ENCODE peak calls at places on chromosome 10, in six cellular contexts. One of them, this sample, is unnamed. For H3K27me3, the result is how much of the 10 kb centered on the place peaks cover.

GRCh38 chr10:17003151-17003550 is 126.5 kb downstream of the CUBN start:
- DNase-seq in IMR-90: peak
- DNase-seq in ovary: no peak
- DNase-seq in transverse colon: no peak
- DNase-seq in prostate gland: no peak
- DNase-seq in heart left ventricle: no peak
- DNase-seq in this sample: no peak

GRCh38 chr10:29210469-29210868 is 78.4 kb upstream of the LYZL1 start:
- DNase-seq in ovary: no peak
- DNase-seq in IMR-90: no peak
- DNase-seq in transverse colon: no peak
- DNase-seq in prostate gland: no peak
- DNase-seq in heart left ventricle: no peak
- DNase-seq in this sample: no peak

GRCh38 chr10:59997807-59998525 is 91.6 kb upstream of the CCDC6 start:
- DNase-seq in heart left ventricle: no peak
- DNase-seq in IMR-90: no peak
- DNase-seq in transverse colon: peak
- DNase-seq in prostate gland: peak
- DNase-seq in ovary: no peak
- DNase-seq in this sample: no peak

GRCh38 chr10:24360286-24361127 is 151.6 kb downstream of the KIAA1217 start:
- DNase-seq in ovary: peak
- DNase-seq in heart left ventricle: peak
- DNase-seq in IMR-90: peak
- DNase-seq in prostate gland: peak
- DNase-seq in transverse colon: peak
- DNase-seq in this sample: peak

GRCh38 chr10:127973810-127974311 is 67.0 kb downstream of the PTPRE start:
- DNase-seq in transverse colon: no peak
- DNase-seq in ovary: no peak
- DNase-seq in prostate gland: no peak
- DNase-seq in heart left ventricle: no peak
- DNase-seq in IMR-90: no peak
- DNase-seq in this sample: no peak

GRCh38 chr10:90866050-90866598 is 5.7 kb upstream of the RPP30 start:
- DNase-seq in IMR-90: no peak
- DNase-seq in heart left ventricle: no peak
- DNase-seq in prostate gland: no peak
- DNase-seq in ovary: no peak
- DNase-seq in transverse colon: no peak
- DNase-seq in this sample: no peak

GRCh38 chr10:79444243-79445119 is 943 bp downstream of the ZCCHC24 start:
- DNase-seq in ovary: peak
- DNase-seq in transverse colon: peak
- DNase-seq in heart left ventricle: peak
- DNase-seq in IMR-90: peak
- DNase-seq in prostate gland: peak
- DNase-seq in this sample: peak

GRCh38 chr10:129764901-129765663 is 199.0 kb downstream of the EBF3 start:
- DNase-seq in prostate gland: no peak
- DNase-seq in transverse colon: peak
- DNase-seq in IMR-90: no peak
- DNase-seq in heart left ventricle: peak
- DNase-seq in ovary: peak
- DNase-seq in this sample: no peak

GRCh38 chr10:26994743-26995142 is 105.6 kb downstream of the ANKRD26 start:
- DNase-seq in transverse colon: no peak
- DNase-seq in IMR-90: no peak
- DNase-seq in heart left ventricle: no peak
- DNase-seq in ovary: no peak
- DNase-seq in prostate gland: no peak
- DNase-seq in this sample: no peak

GRCh38 chr10:132862485-132863420 is 76.8 kb upstream of the NKX6-2 start:
- DNase-seq in heart left ventricle: peak
- DNase-seq in IMR-90: no peak
- DNase-seq in ovary: peak
- DNase-seq in prostate gland: no peak
- DNase-seq in transverse colon: peak
- DNase-seq in this sample: peak

GRCh38 chr10:118800920-118801319 is 46.1 kb upstream of the CACUL1 start:
- DNase-seq in transverse colon: peak
- DNase-seq in ovary: no peak
- DNase-seq in heart left ventricle: peak
- DNase-seq in IMR-90: no peak
- DNase-seq in prostate gland: peak
- DNase-seq in this sample: peak

GRCh38 chr10:130756651-130757050 is 554.9 kb downstream of the TCERG1L start:
- DNase-seq in heart left ventricle: no peak
- DNase-seq in transverse colon: no peak
- DNase-seq in ovary: no peak
- DNase-seq in prostate gland: no peak
- DNase-seq in IMR-90: no peak
- DNase-seq in this sample: no peak

GRCh38 chr10:118955531-118956252 is 73.8 kb upstream of the NANOS1 start:
- DNase-seq in heart left ventricle: no peak
- DNase-seq in ovary: no peak
- DNase-seq in prostate gland: no peak
- DNase-seq in IMR-90: no peak
- DNase-seq in transverse colon: no peak
- DNase-seq in this sample: no peak

GRCh38 chr10:34514290-34514689 is 300.8 kb downstream of the PARD3 start:
- DNase-seq in prostate gland: no peak
- DNase-seq in IMR-90: no peak
- DNase-seq in heart left ventricle: no peak
- DNase-seq in transverse colon: no peak
- DNase-seq in ovary: no peak
- DNase-seq in this sample: no peak

GRCh38 chr10:96442017-96442643 is 71.6 kb downstream of the TLL2 start:
- DNase-seq in prostate gland: no peak
- DNase-seq in IMR-90: no peak
- DNase-seq in ovary: no peak
- DNase-seq in transverse colon: no peak
- DNase-seq in heart left ventricle: no peak
- DNase-seq in this sample: no peak

GRCh38 chr10:74988055-74988773 is 123.2 kb upstream of the SAMD8 start:
- DNase-seq in ovary: no peak
- DNase-seq in transverse colon: no peak
- DNase-seq in prostate gland: no peak
- DNase-seq in heart left ventricle: no peak
- DNase-seq in IMR-90: peak
- DNase-seq in this sample: no peak

GRCh38 chr10:1594372-1595241 is 142.7 kb downstream of the ADARB2 start:
- DNase-seq in transverse colon: no peak
- DNase-seq in IMR-90: no peak
- DNase-seq in ovary: no peak
- DNase-seq in prostate gland: no peak
- DNase-seq in heart left ventricle: peak
- DNase-seq in this sample: peak

GRCh38 chr10:133218891-133219290 is 11.1 kb upstream of the UTF1 start:
- DNase-seq in ovary: no peak
- DNase-seq in prostate gland: no peak
- DNase-seq in heart left ventricle: no peak
- DNase-seq in IMR-90: no peak
- DNase-seq in transverse colon: no peak
- DNase-seq in this sample: no peak

GRCh38 chr10:100520811-100521210 is 1.1 kb upstream of the SEC31B start:
- DNase-seq in IMR-90: peak
- DNase-seq in heart left ventricle: no peak
- DNase-seq in ovary: no peak
- DNase-seq in transverse colon: no peak
- DNase-seq in prostate gland: no peak
- DNase-seq in this sample: no peak

GRCh38 chr10:52314007-52314821 is at the start of gene DKK1:
- DNase-seq in ovary: no peak
- DNase-seq in prostate gland: peak
- DNase-seq in heart left ventricle: peak
- DNase-seq in transverse colon: peak
- DNase-seq in IMR-90: peak
- DNase-seq in this sample: peak
- TF ChIP-seq POLR2A in ovary: no peak
- TF ChIP-seq POLR2A in prostate gland: peak
- TF ChIP-seq POLR2A in heart left ventricle: no peak
- TF ChIP-seq POLR2A in transverse colon: no peak
- TF ChIP-seq POLR2A in IMR-90: peak
- TF ChIP-seq POLR2A in this sample: no peak

GRCh38 chr10:48703776-48704555 is 19.3 kb downstream of the WDFY4 start:
- DNase-seq in IMR-90: no peak
- DNase-seq in heart left ventricle: no peak
- DNase-seq in ovary: no peak
- DNase-seq in transverse colon: no peak
- DNase-seq in prostate gland: no peak
- DNase-seq in this sample: no peak
- H3K27me3 ChIP-seq in IMR-90: under half
- H3K27me3 ChIP-seq in heart left ventricle: under half
- H3K27me3 ChIP-seq in ovary: under half
- H3K27me3 ChIP-seq in transverse colon: under half
- H3K27me3 ChIP-seq in prostate gland: under half
- H3K27me3 ChIP-seq in this sample: under half

DNA sequence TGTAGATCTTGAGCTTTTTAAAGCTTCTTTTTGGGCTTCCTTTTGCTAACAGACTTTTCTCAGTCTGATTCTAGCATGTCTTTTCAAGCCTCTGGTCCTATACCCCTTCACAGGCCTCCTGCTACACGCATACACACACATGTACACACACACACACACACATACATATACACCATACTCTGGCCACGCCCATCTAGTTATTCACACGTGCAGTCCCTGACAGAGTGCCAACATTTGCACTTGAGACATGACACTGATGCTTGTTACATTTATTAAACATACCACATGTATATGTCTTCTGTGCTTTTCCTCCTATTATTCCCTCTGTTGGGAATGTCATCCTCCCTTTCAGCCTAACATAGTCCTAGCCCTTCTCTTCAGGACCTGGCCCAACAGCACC is 222.2 kb downstream of the ARHGAP12 start:
- DNase-seq in heart left ventricle: no peak
- DNase-seq in IMR-90: no peak
- DNase-seq in transverse colon: no peak
- DNase-seq in ovary: no peak
- DNase-seq in prostate gland: no peak
- DNase-seq in this sample: no peak
- H3K27ac ChIP-seq in heart left ventricle: peak
- H3K27ac ChIP-seq in IMR-90: no peak
- H3K27ac ChIP-seq in transverse colon: peak
- H3K27ac ChIP-seq in ovary: no peak
- H3K27ac ChIP-seq in prostate gland: no peak
- H3K27ac ChIP-seq in this sample: peak

GRCh38 chr10:88991900-88992237 is 1.3 kb downstream of the FAS start:
- DNase-seq in ovary: no peak
- DNase-seq in heart left ventricle: no peak
- DNase-seq in transverse colon: no peak
- DNase-seq in prostate gland: no peak
- DNase-seq in IMR-90: no peak
- DNase-seq in this sample: no peak

GRCh38 chr10:88989423-88989822 is 1.2 kb upstream of the FAS start:
- DNase-seq in prostate gland: no peak
- DNase-seq in transverse colon: no peak
- DNase-seq in heart left ventricle: no peak
- DNase-seq in ovary: no peak
- DNase-seq in IMR-90: no peak
- DNase-seq in this sample: no peak

GRCh38 chr10:88989824-88990527 is 622 bp upstream of the FAS start:
- DNase-seq in transverse colon: no peak
- DNase-seq in IMR-90: peak
- DNase-seq in ovary: no peak
- DNase-seq in prostate gland: peak
- DNase-seq in heart left ventricle: no peak
- DNase-seq in this sample: no peak

GRCh38 chr10:88991161-88991899 is 732 bp downstream of the FAS start:
- DNase-seq in IMR-90: peak
- DNase-seq in heart left ventricle: peak
- DNase-seq in ovary: peak
- DNase-seq in prostate gland: peak
- DNase-seq in transverse colon: peak
- DNase-seq in this sample: peak

GRCh38 chr10:88990528-88991160 is at the start of gene FAS:
- DNase-seq in prostate gland: peak
- DNase-seq in ovary: peak
- DNase-seq in heart left ventricle: peak
- DNase-seq in IMR-90: peak
- DNase-seq in transverse colon: peak
- DNase-seq in this sample: peak
- TF ChIP-seq POLR2A in prostate gland: peak
- TF ChIP-seq POLR2A in ovary: no peak
- TF ChIP-seq POLR2A in heart left ventricle: no peak
- TF ChIP-seq POLR2A in IMR-90: no peak
- TF ChIP-seq POLR2A in transverse colon: peak
- TF ChIP-seq POLR2A in this sample: peak

GRCh38 chr10:8054243-8054497 is 318 bp upstream of the GATA3 start:
- DNase-seq in ovary: no peak
- DNase-seq in prostate gland: peak
- DNase-seq in transverse colon: no peak
- DNase-seq in heart left ventricle: no peak
- DNase-seq in IMR-90: no peak
- DNase-seq in this sample: no peak
- H3K27me3 ChIP-seq in ovary: under half
- H3K27me3 ChIP-seq in prostate gland: under half
- H3K27me3 ChIP-seq in transverse colon: half or more
- H3K27me3 ChIP-seq in heart left ventricle: half or more
- H3K27me3 ChIP-seq in IMR-90: half or more
- H3K27me3 ChIP-seq in this sample: under half

DNA sequence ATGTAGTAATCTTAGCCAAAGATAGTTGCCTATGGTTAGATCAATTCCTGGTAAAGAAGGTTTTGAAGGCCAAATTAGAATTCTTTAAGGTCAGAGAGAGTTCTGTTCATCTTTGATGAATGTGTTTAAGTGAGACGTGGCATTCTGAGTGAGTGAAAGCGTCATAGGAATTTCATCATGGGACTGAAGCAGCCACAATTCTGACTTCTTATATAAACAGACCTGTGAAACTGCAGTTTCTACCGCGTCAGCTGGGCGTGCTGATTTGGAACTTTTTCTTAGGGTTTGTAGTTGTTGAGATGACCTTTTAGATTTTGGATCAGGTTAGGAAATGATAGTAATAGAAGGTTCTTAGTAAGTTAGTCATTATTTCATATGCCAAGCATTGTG is 103.8 kb downstream of the CNNM2 start:
- DNase-seq in IMR-90: peak
- DNase-seq in prostate gland: no peak
- DNase-seq in transverse colon: no peak
- DNase-seq in heart left ventricle: no peak
- DNase-seq in ovary: no peak
- DNase-seq in this sample: no peak
- H3K27ac ChIP-seq in IMR-90: peak
- H3K27ac ChIP-seq in prostate gland: no peak
- H3K27ac ChIP-seq in transverse colon: no peak
- H3K27ac ChIP-seq in heart left ventricle: no peak
- H3K27ac ChIP-seq in ovary: no peak
- H3K27ac ChIP-seq in this sample: no peak

GRCh38 chr10:73577788-73578187 is 13.4 kb downstream of the USP54 start:
- DNase-seq in IMR-90: peak
- DNase-seq in heart left ventricle: peak
- DNase-seq in prostate gland: peak
- DNase-seq in ovary: peak
- DNase-seq in transverse colon: peak
- DNase-seq in this sample: no peak
- TF ChIP-seq POLR2A in IMR-90: no peak
- TF ChIP-seq POLR2A in heart left ventricle: no peak
- TF ChIP-seq POLR2A in prostate gland: no peak
- TF ChIP-seq POLR2A in ovary: no peak
- TF ChIP-seq POLR2A in transverse colon: no peak
- TF ChIP-seq POLR2A in this sample: no peak